ENCODE peak calls at places on chromosome 12, in ten cellular contexts. One of them, this sample, is unnamed.

GRCh38 chr12:121611306-121611705 is 15.0 kb upstream of the ORAI1 start:
- DNase-seq in pancreas: no peak
- DNase-seq in GM04504: no peak
- DNase-seq in cardiac muscle cell: no peak
- DNase-seq in fibroblast of the aortic adventitia: no peak
- DNase-seq in activated CD4-positive, alpha-beta memory T cell treated with anti-CD3 and anti-CD28 coated beads, Interleukin-2, amount 10 ng/mL, durations not matched to agents 7 days and 5 days: peak
- DNase-seq in psoas muscle: peak
- DNase-seq in fibroblast of the conjunctiva: no peak
- DNase-seq in bronchial epithelial cell: no peak
- DNase-seq in SJCRH30: peak
- DNase-seq in this sample: no peak

GRCh38 chr12:104604070-104604994 is 147.6 kb downstream of the CHST11 start:
- DNase-seq in bronchial epithelial cell: peak
- DNase-seq in activated CD4-positive, alpha-beta memory T cell treated with anti-CD3 and anti-CD28 coated beads, Interleukin-2, amount 10 ng/mL, durations not matched to agents 7 days and 5 days: peak
- DNase-seq in cardiac muscle cell: peak
- DNase-seq in pancreas: peak
- DNase-seq in SJCRH30: peak
- DNase-seq in fibroblast of the aortic adventitia: peak
- DNase-seq in fibroblast of the conjunctiva: peak
- DNase-seq in GM04504: peak
- DNase-seq in psoas muscle: peak
- DNase-seq in this sample: peak

GRCh38 chr12:50333441-50333840 is 50.1 kb upstream of the LIMA1 start:
- DNase-seq in fibroblast of the aortic adventitia: no peak
- DNase-seq in GM04504: no peak
- DNase-seq in SJCRH30: no peak
- DNase-seq in fibroblast of the conjunctiva: no peak
- DNase-seq in psoas muscle: no peak
- DNase-seq in cardiac muscle cell: no peak
- DNase-seq in activated CD4-positive, alpha-beta memory T cell treated with anti-CD3 and anti-CD28 coated beads, Interleukin-2, amount 10 ng/mL, durations not matched to agents 7 days and 5 days: no peak
- DNase-seq in pancreas: no peak
- DNase-seq in bronchial epithelial cell: no peak
- DNase-seq in this sample: no peak

GRCh38 chr12:83015390-83016225 is 328.9 kb downstream of the TMTC2 start:
- DNase-seq in GM04504: no peak
- DNase-seq in bronchial epithelial cell: no peak
- DNase-seq in psoas muscle: no peak
- DNase-seq in activated CD4-positive, alpha-beta memory T cell treated with anti-CD3 and anti-CD28 coated beads, Interleukin-2, amount 10 ng/mL, durations not matched to agents 7 days and 5 days: no peak
- DNase-seq in pancreas: peak
- DNase-seq in fibroblast of the conjunctiva: no peak
- DNase-seq in cardiac muscle cell: peak
- DNase-seq in fibroblast of the aortic adventitia: no peak
- DNase-seq in SJCRH30: no peak
- DNase-seq in this sample: no peak

GRCh38 chr12:19826988-19827550 is 387.8 kb downstream of the AEBP2 start:
- DNase-seq in fibroblast of the aortic adventitia: no peak
- DNase-seq in pancreas: no peak
- DNase-seq in psoas muscle: no peak
- DNase-seq in GM04504: no peak
- DNase-seq in cardiac muscle cell: peak
- DNase-seq in fibroblast of the conjunctiva: no peak
- DNase-seq in bronchial epithelial cell: peak
- DNase-seq in activated CD4-positive, alpha-beta memory T cell treated with anti-CD3 and anti-CD28 coated beads, Interleukin-2, amount 10 ng/mL, durations not matched to agents 7 days and 5 days: no peak
- DNase-seq in SJCRH30: no peak
- DNase-seq in this sample: no peak

GRCh38 chr12:54890339-54890738 is 36.0 kb downstream of the MUCL1 start:
- DNase-seq in GM04504: no peak
- DNase-seq in fibroblast of the aortic adventitia: no peak
- DNase-seq in activated CD4-positive, alpha-beta memory T cell treated with anti-CD3 and anti-CD28 coated beads, Interleukin-2, amount 10 ng/mL, durations not matched to agents 7 days and 5 days: no peak
- DNase-seq in pancreas: no peak
- DNase-seq in psoas muscle: no peak
- DNase-seq in cardiac muscle cell: no peak
- DNase-seq in SJCRH30: no peak
- DNase-seq in fibroblast of the conjunctiva: no peak
- DNase-seq in bronchial epithelial cell: peak
- DNase-seq in this sample: no peak

GRCh38 chr12:75585309-75585708 is 73.9 kb upstream of the KRR1 start:
- DNase-seq in bronchial epithelial cell: peak
- DNase-seq in cardiac muscle cell: peak
- DNase-seq in fibroblast of the conjunctiva: peak
- DNase-seq in psoas muscle: no peak
- DNase-seq in activated CD4-positive, alpha-beta memory T cell treated with anti-CD3 and anti-CD28 coated beads, Interleukin-2, amount 10 ng/mL, durations not matched to agents 7 days and 5 days: no peak
- DNase-seq in GM04504: peak
- DNase-seq in pancreas: no peak
- DNase-seq in SJCRH30: no peak
- DNase-seq in fibroblast of the aortic adventitia: peak
- DNase-seq in this sample: peak

GRCh38 chr12:111393700-111394275 is 11.9 kb upstream of the SH2B3 start:
- DNase-seq in cardiac muscle cell: no peak
- DNase-seq in SJCRH30: no peak
- DNase-seq in activated CD4-positive, alpha-beta memory T cell treated with anti-CD3 and anti-CD28 coated beads, Interleukin-2, amount 10 ng/mL, durations not matched to agents 7 days and 5 days: no peak
- DNase-seq in psoas muscle: peak
- DNase-seq in pancreas: no peak
- DNase-seq in GM04504: no peak
- DNase-seq in bronchial epithelial cell: no peak
- DNase-seq in fibroblast of the aortic adventitia: no peak
- DNase-seq in fibroblast of the conjunctiva: no peak
- DNase-seq in this sample: no peak

GRCh38 chr12:2877959-2878732 is 1.1 kb downstream of the RHNO1 start:
- DNase-seq in fibroblast of the conjunctiva: peak
- DNase-seq in psoas muscle: no peak
- DNase-seq in cardiac muscle cell: peak
- DNase-seq in fibroblast of the aortic adventitia: peak
- DNase-seq in bronchial epithelial cell: peak
- DNase-seq in SJCRH30: no peak
- DNase-seq in pancreas: no peak
- DNase-seq in activated CD4-positive, alpha-beta memory T cell treated with anti-CD3 and anti-CD28 coated beads, Interleukin-2, amount 10 ng/mL, durations not matched to agents 7 days and 5 days: peak
- DNase-seq in GM04504: no peak
- DNase-seq in this sample: no peak